ENCODE peak calls at places on chromosomes 5 and 9, in five cellular contexts. H is adrenal gland; Z is CD8-positive, alpha-beta memory T cell; B is ovary; A is body of pancreas. T is an unnamed sample. For H3K4me1 and H3K36me3, the result is how much of the 10 kb centered on the place peaks cover.

GRCh38 chr9:113708821-113709713 is 167.0 kb upstream of the ZNF618 start:
- DNase-seq in A (peak), B (no peak), Z (no peak), H (no peak), T (no peak)

GRCh38 chr9:81424431-81424830 is 264.9 kb downstream of the TLE1 start:
- DNase-seq in H (no peak), A (no peak), B (no peak), Z (no peak), T (no peak)

GRCh38 chr9:13330396-13331004 is 51.0 kb upstream of the MPDZ start:
- DNase-seq in Z (no peak), A (peak), H (peak), B (no peak), T (no peak)

GRCh38 chr5:178982941-178983340 is 12.2 kb downstream of the GRM6 start:
- DNase-seq in B (no peak), H (no peak), A (no peak), Z (no peak), T (no peak)

GRCh38 chr5:62460578-62460983 is 48.0 kb downstream of the IPO11 start:
- DNase-seq in B (no peak), A (no peak), H (no peak), Z (no peak), T (no peak)

GRCh38 chr9:109158656-109159055 is 8.4 kb downstream of the FRRS1L start:
- DNase-seq in Z (no peak), H (no peak), B (no peak), A (no peak), T (no peak)

GRCh38 chr9:89438194-89438593 is 59.7 kb downstream of the SEMA4D start:
- DNase-seq in A (no peak), H (no peak), Z (no peak), B (no peak), T (no peak)

GRCh38 chr9:105357937-105358336 is 89.9 kb upstream of the FSD1L start:
- DNase-seq in B (no peak), A (no peak), Z (no peak), H (no peak), T (no peak)

GRCh38 chr9:15373201-15373530 is 49.5 kb upstream of the SNAPC3 start:
- DNase-seq in A (no peak), B (no peak), Z (no peak), H (no peak), T (no peak)

GRCh38 chr5:175521313-175521833 is 43.0 kb downstream of the SFXN1 start:
- DNase-seq in B (no peak), H (no peak), A (no peak), Z (peak), T (no peak)

GRCh38 chr9:132516911-132517310 is 65.5 kb upstream of the BARHL1 start:
- DNase-seq in Z (no peak), B (no peak), A (no peak), H (no peak), T (no peak)

GRCh38 chr9:136316271-136316751 is 11.0 kb upstream of the GPSM1 start:
- DNase-seq in H (no peak), B (no peak), A (no peak), Z (peak), T (no peak)
- H3K4me1 ChIP-seq in H (under half), B (under half), A (under half), Z (under half), T (under half)

GRCh38 chr9:101398335-101398929 is at the start of the genes MRPL50 and ZNF189:
- DNase-seq in B (peak), Z (peak), A (peak), H (peak), T (peak)
- H3K36me3 ChIP-seq in B (under half), Z (under half), A (under half), H (under half), T (half or more)

DNA sequence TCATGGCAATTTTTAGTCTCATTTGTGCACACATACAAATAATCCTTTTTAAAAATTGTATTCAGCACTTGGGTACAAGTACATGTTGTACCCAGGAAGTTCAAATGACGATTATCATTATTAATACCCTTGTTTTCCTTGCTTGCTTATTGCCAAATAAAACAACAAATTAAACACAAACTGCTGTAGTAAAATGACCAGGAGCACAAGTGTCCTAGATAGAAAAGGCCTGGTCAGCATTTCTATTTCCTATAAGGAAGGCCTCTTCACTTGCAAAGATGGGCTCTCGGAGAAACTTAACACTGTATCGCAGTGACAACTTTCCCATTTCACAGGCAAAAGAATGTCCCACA is 34.7 kb upstream of the PLPP1 start:
- DNase-seq in B (no peak), A (no peak), Z (no peak), H (no peak), T (no peak)
- H3K27ac ChIP-seq in B (no peak), A (no peak), Z (no peak), H (peak), T (no peak)

DNA sequence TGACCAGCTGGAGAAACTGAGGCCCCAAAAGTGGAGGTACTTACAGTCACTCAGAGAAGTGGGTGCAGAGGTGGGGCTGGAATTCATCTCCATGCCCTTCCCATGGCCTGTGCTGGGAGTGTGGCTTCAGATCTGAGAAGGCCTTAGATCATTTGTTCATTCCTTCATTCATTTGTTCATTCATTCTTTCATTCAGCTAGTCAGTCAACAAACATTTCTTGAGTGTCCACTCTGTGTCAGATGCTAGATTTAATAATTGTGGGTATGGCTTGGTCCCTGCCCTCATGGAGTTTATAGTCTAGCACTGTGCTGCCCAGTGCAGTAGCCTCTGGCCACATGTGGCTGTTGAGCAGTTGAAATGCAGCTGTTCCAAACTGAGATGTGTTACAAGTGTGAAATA is 19.0 kb upstream of the CRB2 start:
- DNase-seq in B (no peak), H (no peak), A (no peak), Z (no peak), T (no peak)
- H3K4me1 ChIP-seq in B (under half), H (under half), A (under half), Z (under half), T (under half)

GRCh38 chr5:1464511-1464910 is 19.3 kb upstream of the SLC6A3 start:
- DNase-seq in Z (no peak), B (no peak), A (no peak), H (no peak), T (no peak)

GRCh38 chr5:1466631-1467265 is 21.5 kb upstream of the SLC6A3 start:
- DNase-seq in Z (no peak), H (peak), B (no peak), A (peak), T (no peak)

GRCh38 chr5:1467341-1468246 is 22.4 kb upstream of the SLC6A3 start:
- DNase-seq in Z (no peak), A (peak), B (no peak), H (no peak), T (no peak)

GRCh38 chr5:1465117-1465516 is 19.9 kb upstream of the SLC6A3 start:
- DNase-seq in Z (no peak), B (no peak), A (no peak), H (no peak), T (no peak)

DNA sequence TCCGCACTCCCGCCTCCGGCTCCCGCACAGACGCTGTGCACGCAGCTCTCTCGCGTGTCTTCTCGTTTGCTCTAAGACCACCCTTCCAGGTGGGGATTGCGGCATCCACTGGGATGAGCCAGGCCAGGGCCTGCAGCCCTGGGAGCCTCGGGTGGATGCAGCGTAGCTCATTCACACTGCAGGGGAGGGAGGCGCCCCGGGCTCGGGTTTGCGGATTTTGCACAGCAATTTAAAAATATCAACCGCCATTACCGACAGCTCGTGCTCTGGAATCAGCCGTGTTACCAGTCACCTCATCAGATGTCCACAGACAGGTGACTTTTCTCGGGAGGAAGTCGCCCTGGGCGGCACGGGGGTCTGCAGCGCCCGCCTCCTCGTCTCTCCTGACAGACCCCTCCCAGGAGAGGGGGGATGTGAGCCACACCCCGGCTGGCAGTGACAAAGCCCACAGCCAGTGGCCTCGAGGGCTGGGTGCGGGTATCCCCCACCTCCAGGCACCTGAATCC is 20.8 kb upstream of the SLC6A3 start:
- DNase-seq in H (peak), Z (no peak), A (peak), B (no peak), T (no peak)
- H3K36me3 ChIP-seq in H (under half), Z (under half), A (under half), B (under half), T (under half)

GRCh38 chr5:57432876-57433275 is 49.7 kb downstream of the ACTBL2 start:
- DNase-seq in H (peak), Z (no peak), B (no peak), A (no peak), T (no peak)

GRCh38 chr5:57435701-57436134 is 46.9 kb downstream of the ACTBL2 start:
- DNase-seq in A (peak), Z (no peak), B (no peak), H (no peak), T (peak)

GRCh38 chr5:57436586-57436985 is 46.0 kb downstream of the ACTBL2 start:
- DNase-seq in A (no peak), H (no peak), B (no peak), Z (no peak), T (no peak)

GRCh38 chr5:57434227-57434640 is 48.4 kb downstream of the ACTBL2 start:
- DNase-seq in Z (no peak), H (no peak), A (peak), B (no peak), T (peak)

DNA sequence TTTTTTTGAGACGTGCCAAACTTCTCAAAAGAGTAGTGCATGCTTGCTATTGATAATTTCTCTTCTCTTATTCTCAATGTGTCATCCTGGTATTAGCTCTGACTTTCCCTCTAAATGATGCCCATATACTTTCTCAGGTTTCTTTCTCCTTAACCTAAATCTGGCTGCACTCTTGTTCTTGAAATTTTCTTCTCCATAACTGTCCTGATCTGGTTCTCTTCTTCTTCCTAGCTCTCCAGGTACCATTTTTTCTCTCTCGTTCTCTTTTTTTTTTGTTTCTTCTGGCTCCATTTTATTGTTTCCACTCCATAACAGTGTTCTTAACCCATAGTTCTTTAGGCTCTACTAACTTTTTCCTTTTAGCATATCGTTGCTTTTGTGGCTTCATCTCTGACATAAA is 47.9 kb downstream of the ACTBL2 start:
- DNase-seq in H (no peak), A (no peak), Z (no peak), B (no peak), T (no peak)
- H3K27ac ChIP-seq in H (no peak), A (no peak), Z (no peak), B (no peak), T (peak)

DNA sequence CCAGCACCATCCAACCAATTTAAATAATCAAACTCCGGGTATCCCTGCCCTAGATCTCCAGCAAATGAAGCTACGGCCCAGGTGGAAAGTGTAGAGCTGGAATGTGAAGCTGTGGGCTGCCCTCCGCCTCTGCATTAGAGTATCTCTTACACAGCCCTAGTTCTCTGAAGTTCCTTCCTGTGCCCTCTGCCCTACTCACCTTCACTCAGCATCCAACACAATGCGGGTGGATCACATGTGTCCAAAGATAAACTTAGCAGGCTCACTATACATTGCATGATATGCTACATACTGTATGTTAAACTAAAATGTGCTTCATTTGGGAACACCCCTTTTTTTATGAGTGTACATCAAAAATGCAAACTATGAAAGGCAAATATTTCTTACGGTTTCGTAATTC is 70.0 kb upstream of the RAD23B start:
- DNase-seq in A (no peak), H (no peak), B (no peak), Z (no peak), T (peak)
- H3K4me1 ChIP-seq in A (under half), H (under half), B (under half), Z (under half), T (under half)